ENCODE peak calls at places on chromosome 13, in nine cellular contexts. Z, L, Q, I, X, Y, W, S and P are unnamed samples.

GRCh38 chr13:110680852-110681251 is 25.1 kb downstream of the CARS2 start:
- DNase-seq in Z (peak), L (peak), Q (peak), I (no peak), X (no peak), Y (no peak), W (peak), S (no peak), P (peak)

GRCh38 chr13:109687559-109688448 is 98.6 kb downstream of the IRS2 start:
- DNase-seq in Z (no peak), L (no peak), Q (no peak), I (no peak), X (no peak), Y (no peak), W (no peak), S (no peak), P (no peak)

GRCh38 chr13:97127842-97128241 is 94.3 kb upstream of the MBNL2 start:
- DNase-seq in Z (no peak), L (no peak), Q (no peak), I (no peak), X (no peak), Y (no peak), W (no peak), S (no peak), P (no peak)

GRCh38 chr13:112893570-112894422 is 75.2 kb upstream of the MCF2L start:
- DNase-seq in Z (no peak), L (peak), Q (peak), I (no peak), X (peak), Y (no peak), W (peak), S (no peak), P (no peak)

GRCh38 chr13:30354481-30355404 is 47.4 kb upstream of the KATNAL1 start:
- DNase-seq in Z (no peak), L (no peak), Q (no peak), I (no peak), X (no peak), Y (no peak), W (no peak), S (no peak), P (no peak)

GRCh38 chr13:30376426-30377311 is 45.6 kb upstream of the UBE2L5 start:
- DNase-seq in Z (no peak), L (no peak), Q (peak), I (no peak), X (peak), Y (no peak), W (no peak), S (peak), P (no peak)

GRCh38 chr13:96662036-96662435 is 332.2 kb downstream of the OXGR1 start:
- DNase-seq in Z (no peak), L (no peak), Q (no peak), I (no peak), X (no peak), Y (no peak), W (no peak), S (no peak), P (peak)

GRCh38 chr13:73216381-73216831 is 157.6 kb downstream of the KLF5 start:
- DNase-seq in Z (peak), L (no peak), Q (no peak), I (no peak), X (no peak), Y (peak), W (no peak), S (no peak), P (no peak)

GRCh38 chr13:51557875-51558604 is 26.2 kb upstream of the WDFY2 start:
- DNase-seq in Z (peak), L (peak), Q (peak), I (no peak), X (no peak), Y (peak), W (peak), S (no peak), P (peak)

GRCh38 chr13:113996081-113996911 is 22.4 kb upstream of the C13orf46 start:
- DNase-seq in Z (no peak), L (no peak), Q (no peak), I (no peak), X (peak), Y (no peak), W (no peak), S (no peak), P (no peak)

GRCh38 chr13:112444001-112444311 is 67.8 kb downstream of the SPACA7 start:
- DNase-seq in Z (peak), L (peak), Q (peak), I (peak), X (peak), Y (peak), W (peak), S (peak), P (peak)

GRCh38 chr13:28047784-28048388 is 52.5 kb downstream of the FLT3 start:
- DNase-seq in Z (peak), L (no peak), Q (peak), I (no peak), X (no peak), Y (no peak), W (peak), S (no peak), P (no peak)

GRCh38 chr13:107450931-107451330 is 764.4 kb downstream of the LIG4 start:
- DNase-seq in Z (peak), L (peak), Q (peak), I (no peak), X (peak), Y (peak), W (peak), S (no peak), P (peak)

GRCh38 chr13:32600891-32601290 is 14.6 kb downstream of the PDS5B start:
- DNase-seq in Z (no peak), L (no peak), Q (peak), I (no peak), X (no peak), Y (no peak), W (no peak), S (no peak), P (no peak)

GRCh38 chr13:20609145-20609544 is 42.2 kb downstream of the IFT88 start:
- DNase-seq in Z (peak), L (no peak), Q (no peak), I (no peak), X (no peak), Y (peak), W (peak), S (no peak), P (peak)

GRCh38 chr13:71079638-71080037 is 787.4 kb downstream of the DACH1 start:
- DNase-seq in Z (no peak), L (no peak), Q (no peak), I (no peak), X (no peak), Y (no peak), W (no peak), S (no peak), P (no peak)

GRCh38 chr13:32267836-32268439 is 47.2 kb downstream of the ZAR1L start:
- DNase-seq in Z (no peak), L (no peak), Q (no peak), I (no peak), X (peak), Y (no peak), W (peak), S (peak), P (no peak)